ENCODE peak calls at places on chromosomes 3 and 15, in four cellular contexts. N is CD8-positive, alpha-beta T cell; S is mucosa of descending colon; T is AG04449. O is an unnamed sample.

GRCh38 chr15:70062321-70062956 is 35.3 kb downstream of the TLE3 start:
- DNase-seq in N (no peak), S (peak; percentile 78), T (peak; percentile 87), O (no peak)

GRCh38 chr3:48222616-48223513 is at the start of gene CAMP:
- DNase-seq in N (no peak), S (peak; percentile 49), T (no peak), O (peak; percentile 83)

GRCh38 chr15:79172032-79172481 is 81.5 kb upstream of the RASGRF1 start:
- DNase-seq in N (no peak), S (no peak), T (no peak), O (no peak)

GRCh38 chr15:70563561-70564095 is 199.7 kb downstream of the UACA start:
- DNase-seq in N (no peak), S (no peak), T (no peak), O (no peak)

GRCh38 chr3:129503387-129504010 is 24.9 kb upstream of the RHO start:
- DNase-seq in N (no peak), S (no peak), T (no peak), O (no peak)

GRCh38 chr3:182212479-182213076 is 500.9 kb downstream of the SOX2 start:
- DNase-seq in N (no peak), S (no peak), T (peak; percentile 4), O (no peak)

GRCh38 chr3:25568525-25569078 is 96.1 kb downstream of the TOP2B start:
- DNase-seq in N (no peak), S (no peak), T (no peak), O (no peak)

GRCh38 chr3:193214445-193214844 is 26.6 kb upstream of the PLAAT1 start:
- DNase-seq in N (no peak), S (no peak), T (no peak), O (no peak)

GRCh38 chr15:28104326-28104725 is 5.2 kb upstream of the OCA2 start:
- DNase-seq in N (no peak), S (no peak), T (no peak), O (no peak)

GRCh38 chr3:154225536-154225935 is 98.8 kb downstream of the DHX36 start:
- DNase-seq in N (no peak), S (no peak), T (no peak), O (no peak)

GRCh38 chr3:74643636-74644035 is 29.2 kb upstream of the CNTN3 start:
- DNase-seq in N (no peak), S (no peak), T (no peak), O (no peak)

GRCh38 chr15:101099183-101099582 is 152.7 kb downstream of the CHSY1 start:
- DNase-seq in N (no peak), S (no peak), T (no peak), O (no peak)
- TF ChIP-seq CTCF in N (no peak), S (no peak), T (no peak), O (peak; percentile 26)

GRCh38 chr3:9397911-9398714 is 698 bp downstream of the SETD5 start:
- DNase-seq in N (peak; percentile 39), S (peak; percentile 67), T (no peak), O (no peak)

GRCh38 chr3:9396301-9396631 is 1.1 kb upstream of the SETD5 start:
- DNase-seq in N (peak; percentile 79), S (peak; percentile 90), T (peak; percentile 89), O (peak; percentile 80)

GRCh38 chr3:9395570-9396300 is 1.7 kb upstream of the SETD5 start:
- DNase-seq in N (no peak), S (no peak), T (no peak), O (no peak)

GRCh38 chr3:9397331-9397910 is at the start of gene SETD5:
- DNase-seq in N (peak; percentile 99), S (peak; percentile 99), T (peak; percentile 65), O (peak; percentile 81)

GRCh38 chr3:9396632-9397330 is 634 bp upstream of the SETD5 start:
- DNase-seq in N (peak; percentile 99), S (peak; percentile 99), T (peak; percentile 99), O (peak; percentile 99)
- H3K4me3 ChIP-seq in N (peak overlapping the region; percentile 68), S (peak overlapping the region; percentile 50), T (peak overlapping the region; percentile 75), O (peak overlapping the region; percentile 73)

DNA sequence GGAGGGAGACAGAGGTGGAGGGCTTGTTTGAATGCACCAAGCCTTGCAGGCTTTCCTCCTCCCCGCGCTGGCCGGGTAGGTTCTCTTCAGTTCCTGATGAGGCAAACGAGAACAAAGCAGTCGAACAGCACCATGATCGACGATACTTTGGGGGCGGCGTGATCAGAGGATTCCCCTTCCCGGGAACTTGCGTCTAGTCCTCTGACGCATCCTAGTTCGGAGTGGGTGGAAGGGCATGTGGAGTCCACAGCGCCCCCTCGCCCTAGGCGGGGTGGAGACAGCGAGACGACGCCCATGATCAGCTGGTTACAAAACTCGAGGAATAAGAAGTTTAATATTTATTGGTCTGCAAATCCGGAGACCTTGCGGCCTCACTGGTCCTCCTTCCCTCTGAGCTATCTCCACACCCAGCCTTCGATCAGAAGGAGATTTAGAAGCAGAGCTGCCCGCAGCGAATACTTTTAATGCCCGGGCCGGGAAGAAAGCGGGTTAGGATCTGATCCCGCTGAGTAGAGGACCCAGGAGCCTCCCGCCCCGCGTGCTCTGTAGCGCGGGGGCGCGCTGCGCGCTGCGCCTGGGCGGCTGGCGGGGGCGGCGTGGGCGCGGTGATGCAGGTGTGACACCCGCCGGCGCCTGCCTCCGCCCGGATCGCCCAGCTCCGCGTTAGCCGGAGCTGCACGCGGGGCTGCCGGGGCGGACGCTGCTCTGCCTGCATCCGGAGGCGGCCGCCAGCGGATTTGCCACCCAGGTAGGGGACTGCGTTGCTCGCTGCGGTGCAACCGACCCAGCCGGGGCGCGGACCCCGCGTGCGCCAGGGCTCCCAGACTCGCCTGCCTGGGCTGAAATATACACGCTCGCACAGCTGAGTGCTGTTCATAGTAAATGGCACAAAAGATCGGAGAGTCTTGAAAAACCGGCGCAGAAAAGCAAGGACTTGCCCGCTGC is at the start of gene SV2B:
- DNase-seq in N (peak; percentile 30), S (peak; percentile 28), T (no peak), O (no peak)
- TF ChIP-seq CTCF in N (no peak), S (no peak), T (no peak), O (no peak)

GRCh38 chr3:31546725-31547124 is 14.0 kb downstream of the STT3B start:
- DNase-seq in N (no peak), S (no peak), T (no peak), O (no peak)

GRCh38 chr3:31553258-31553657 is 20.5 kb downstream of the STT3B start:
- DNase-seq in N (no peak), S (no peak), T (no peak), O (no peak)

GRCh38 chr3:31550452-31551251 is 17.9 kb downstream of the STT3B start:
- DNase-seq in N (no peak), S (no peak), T (no peak), O (no peak)

GRCh38 chr3:31555204-31555603 is 22.5 kb downstream of the STT3B start:
- DNase-seq in N (no peak), S (no peak), T (no peak), O (no peak)

DNA sequence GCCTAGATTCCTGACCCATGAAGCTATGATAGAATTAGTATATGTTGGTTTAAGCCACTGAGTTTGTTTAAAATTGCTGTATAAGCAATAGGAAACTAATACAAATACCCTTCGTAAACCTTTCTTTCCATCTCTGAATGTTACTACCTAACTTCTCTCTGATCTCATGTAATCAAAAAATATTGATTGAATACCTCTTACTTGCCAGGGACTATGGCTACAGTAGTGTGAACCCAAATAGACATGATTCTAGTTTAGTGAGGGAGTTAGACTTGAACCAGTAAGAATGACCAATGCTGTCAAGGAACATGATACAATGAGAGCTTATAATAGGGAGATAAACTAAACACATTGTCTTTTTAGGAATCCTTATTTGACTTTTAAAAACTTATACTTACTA is 19.4 kb downstream of the STT3B start:
- DNase-seq in N (no peak), S (no peak), T (no peak), O (no peak)
- H3K4me3 ChIP-seq in N (no peak overlapping the region), S (no peak overlapping the region), T (no peak overlapping the region), O (no peak overlapping the region)

DNA sequence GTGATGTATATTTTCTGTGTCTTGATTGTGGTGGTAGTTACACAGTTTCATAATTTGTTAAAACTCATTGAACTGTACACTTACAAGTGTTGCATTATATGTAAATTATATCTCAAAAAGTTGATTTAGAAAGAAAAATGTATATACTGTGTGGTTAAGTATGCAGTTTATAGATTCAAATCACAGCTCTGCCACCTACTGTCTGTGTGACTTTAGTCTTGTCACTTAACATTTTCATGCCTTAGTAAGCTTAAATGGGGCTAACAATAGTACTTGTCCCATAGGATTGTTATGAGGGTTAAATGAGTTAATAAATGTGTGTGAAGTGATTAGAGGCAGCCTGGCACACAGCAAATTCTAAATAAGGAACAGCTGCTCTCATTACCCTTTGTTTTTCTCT is 120.9 kb upstream of the P2RY1 start:
- DNase-seq in N (no peak), S (no peak), T (no peak), O (no peak)
- TF ChIP-seq CTCF in N (no peak), S (no peak), T (no peak), O (no peak)

DNA sequence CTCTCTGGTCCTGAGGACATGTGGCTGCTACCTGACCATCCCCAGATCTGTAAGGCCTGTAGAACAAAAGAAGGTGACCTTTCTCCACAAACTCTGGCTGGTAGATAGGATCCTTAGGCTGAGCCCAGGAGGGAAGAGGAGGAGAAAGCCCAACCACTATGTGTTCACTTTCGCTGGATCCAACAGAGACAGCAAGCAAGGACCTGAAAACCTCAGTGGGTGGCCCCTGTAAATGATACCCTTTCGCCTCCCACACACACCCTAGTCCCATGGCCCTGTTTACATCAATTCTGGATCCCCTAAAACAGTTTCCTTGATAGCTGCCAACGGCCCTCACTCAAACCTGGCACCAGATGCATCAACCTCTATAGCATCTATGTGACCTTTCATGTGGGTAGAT is 22.4 kb downstream of the CCDC12 start:
- DNase-seq in N (no peak), S (no peak), T (no peak), O (no peak)
- H3K4me3 ChIP-seq in N (peak overlapping the region; percentile 7), S (no peak overlapping the region), T (no peak overlapping the region), O (peak overlapping the region; percentile 1)

GRCh38 chr15:88814393-88814792 is 11.2 kb downstream of the ACAN start:
- DNase-seq in N (no peak), S (no peak), T (no peak), O (no peak)
- TF ChIP-seq CTCF in N (no peak), S (no peak), T (no peak), O (no peak)

GRCh38 chr3:170419301-170420087 is 826 bp downstream of the CLDN11 start:
- DNase-seq in N (no peak), S (no peak), T (no peak), O (no peak)

GRCh38 chr3:170421758-170422157 is 3.1 kb downstream of the CLDN11 start:
- DNase-seq in N (no peak), S (no peak), T (no peak), O (no peak)

GRCh38 chr3:170420307-170420821 is 1.7 kb downstream of the CLDN11 start:
- DNase-seq in N (no peak), S (no peak), T (no peak), O (no peak)

GRCh38 chr3:170423001-170423615 is 4.4 kb downstream of the CLDN11 start:
- DNase-seq in N (no peak), S (no peak), T (no peak), O (no peak)

GRCh38 chr3:170421147-170421641 is 2.5 kb downstream of the CLDN11 start:
- DNase-seq in N (no peak), S (no peak), T (no peak), O (no peak)
- H3K4me3 ChIP-seq in N (no peak overlapping the region), S (no peak overlapping the region), T (peak overlapping the region; percentile 92), O (no peak overlapping the region)

GRCh38 chr15:65620833-65621232 is 905 bp upstream of the SLC24A1 start:
- DNase-seq in N (no peak), S (no peak), T (no peak), O (no peak)
- TF ChIP-seq CTCF in N (no peak), S (no peak), T (no peak), O (no peak)

O was measured in GM12864.